ENCODE peak calls at places on chromosomes 2 and 18, in eight cellular contexts. One of them, this sample, is unnamed.
A peak's percentile ranks its signal among the peaks of the same experiment; 100 is the strongest.

GRCh38 chr2:168992591-168993349 is 38.4 kb downstream of the ABCB11 start:
- DNase-seq in CD8-positive, alpha-beta memory T cell: no peak
- DNase-seq in endodermal cell: no peak
- DNase-seq in PC-3: peak; percentile 56
- DNase-seq in body of pancreas: no peak
- DNase-seq in GM12878: no peak
- DNase-seq in tibial artery: no peak
- DNase-seq in OCI-LY7: no peak
- DNase-seq in this sample: no peak

GRCh38 chr2:45930396-45930792 is 278.9 kb downstream of the PRKCE start:
- DNase-seq in GM12878: no peak
- DNase-seq in tibial artery: no peak
- DNase-seq in PC-3: peak; percentile 22
- DNase-seq in CD8-positive, alpha-beta memory T cell: no peak
- DNase-seq in body of pancreas: no peak
- DNase-seq in endodermal cell: no peak
- DNase-seq in OCI-LY7: no peak
- DNase-seq in this sample: no peak

GRCh38 chr2:223306371-223306770 is 254.4 kb downstream of the KCNE4 start:
- DNase-seq in PC-3: peak; percentile 25
- DNase-seq in OCI-LY7: peak; percentile 6
- DNase-seq in tibial artery: no peak
- DNase-seq in endodermal cell: peak; percentile 77
- DNase-seq in body of pancreas: no peak
- DNase-seq in CD8-positive, alpha-beta memory T cell: no peak
- DNase-seq in GM12878: no peak
- DNase-seq in this sample: no peak

GRCh38 chr18:48800877-48801727 is 149.7 kb downstream of the SMAD7 start:
- DNase-seq in endodermal cell: peak; percentile 24
- DNase-seq in OCI-LY7: no peak
- DNase-seq in GM12878: peak; percentile 89
- DNase-seq in body of pancreas: peak; percentile 8
- DNase-seq in tibial artery: peak; percentile 70
- DNase-seq in CD8-positive, alpha-beta memory T cell: no peak
- DNase-seq in PC-3: no peak
- DNase-seq in this sample: no peak

GRCh38 chr18:35604369-35604768 is 22.8 kb downstream of the GALNT1 start:
- DNase-seq in GM12878: no peak
- DNase-seq in CD8-positive, alpha-beta memory T cell: no peak
- DNase-seq in tibial artery: no peak
- DNase-seq in PC-3: no peak
- DNase-seq in body of pancreas: no peak
- DNase-seq in endodermal cell: no peak
- DNase-seq in OCI-LY7: no peak
- DNase-seq in this sample: no peak

GRCh38 chr2:126383800-126384199 is 272.2 kb upstream of the GYPC start:
- DNase-seq in tibial artery: no peak
- DNase-seq in body of pancreas: no peak
- DNase-seq in CD8-positive, alpha-beta memory T cell: no peak
- DNase-seq in PC-3: no peak
- DNase-seq in GM12878: no peak
- DNase-seq in endodermal cell: no peak
- DNase-seq in OCI-LY7: no peak
- DNase-seq in this sample: no peak

GRCh38 chr2:26043862-26044736 is 10.2 kb downstream of the RAB10 start:
- DNase-seq in GM12878: no peak
- DNase-seq in CD8-positive, alpha-beta memory T cell: no peak
- DNase-seq in endodermal cell: peak; percentile 26
- DNase-seq in body of pancreas: peak; percentile 57
- DNase-seq in OCI-LY7: no peak
- DNase-seq in PC-3: no peak
- DNase-seq in tibial artery: no peak
- DNase-seq in this sample: no peak

GRCh38 chr2:236217926-236218325 is 46.3 kb downstream of the ASB18 start:
- DNase-seq in GM12878: no peak
- DNase-seq in body of pancreas: no peak
- DNase-seq in OCI-LY7: no peak
- DNase-seq in tibial artery: peak; percentile 9
- DNase-seq in PC-3: no peak
- DNase-seq in CD8-positive, alpha-beta memory T cell: no peak
- DNase-seq in endodermal cell: no peak
- DNase-seq in this sample: no peak

GRCh38 chr2:33015421-33016142 is 68.8 kb downstream of the LTBP1 start:
- DNase-seq in GM12878: no peak
- DNase-seq in body of pancreas: peak; percentile 55
- DNase-seq in OCI-LY7: no peak
- DNase-seq in tibial artery: no peak
- DNase-seq in CD8-positive, alpha-beta memory T cell: no peak
- DNase-seq in PC-3: peak; percentile 94
- DNase-seq in endodermal cell: no peak
- DNase-seq in this sample: no peak

GRCh38 chr2:38509322-38509946 is 93.3 kb downstream of the HNRNPLL start:
- DNase-seq in OCI-LY7: no peak
- DNase-seq in PC-3: peak; percentile 71
- DNase-seq in body of pancreas: no peak
- DNase-seq in CD8-positive, alpha-beta memory T cell: no peak
- DNase-seq in tibial artery: no peak
- DNase-seq in GM12878: no peak
- DNase-seq in endodermal cell: no peak
- DNase-seq in this sample: no peak

GRCh38 chr2:152367547-152368250 is 32.7 kb downstream of the FMNL2 start:
- DNase-seq in CD8-positive, alpha-beta memory T cell: no peak
- DNase-seq in body of pancreas: no peak
- DNase-seq in tibial artery: no peak
- DNase-seq in OCI-LY7: no peak
- DNase-seq in PC-3: no peak
- DNase-seq in GM12878: peak; percentile 33
- DNase-seq in endodermal cell: no peak
- DNase-seq in this sample: no peak

GRCh38 chr2:152409691-152410597 is 75.0 kb downstream of the FMNL2 start:
- DNase-seq in endodermal cell: no peak
- DNase-seq in body of pancreas: peak; percentile 53
- DNase-seq in OCI-LY7: no peak
- DNase-seq in tibial artery: no peak
- DNase-seq in GM12878: no peak
- DNase-seq in PC-3: peak; percentile 18
- DNase-seq in CD8-positive, alpha-beta memory T cell: no peak
- DNase-seq in this sample: no peak

GRCh38 chr2:37711308-37711731 is 39.9 kb upstream of the CDC42EP3 start:
- DNase-seq in PC-3: peak; percentile 94
- DNase-seq in endodermal cell: peak; percentile 78
- DNase-seq in tibial artery: no peak
- DNase-seq in OCI-LY7: no peak
- DNase-seq in GM12878: no peak
- DNase-seq in CD8-positive, alpha-beta memory T cell: peak; percentile 24
- DNase-seq in body of pancreas: no peak
- DNase-seq in this sample: no peak

GRCh38 chr2:221589696-221590095 is 17.6 kb upstream of the EPHA4 start:
- DNase-seq in tibial artery: no peak
- DNase-seq in PC-3: no peak
- DNase-seq in OCI-LY7: no peak
- DNase-seq in CD8-positive, alpha-beta memory T cell: no peak
- DNase-seq in body of pancreas: no peak
- DNase-seq in endodermal cell: no peak
- DNase-seq in GM12878: no peak
- DNase-seq in this sample: no peak

GRCh38 chr2:105388971-105389381 is 9.9 kb downstream of the FHL2 start:
- DNase-seq in body of pancreas: no peak
- DNase-seq in endodermal cell: no peak
- DNase-seq in tibial artery: no peak
- DNase-seq in OCI-LY7: no peak
- DNase-seq in CD8-positive, alpha-beta memory T cell: no peak
- DNase-seq in PC-3: no peak
- DNase-seq in GM12878: no peak
- DNase-seq in this sample: peak; percentile 69

GRCh38 chr2:220277445-220277960 is 650.1 kb downstream of the SLC4A3 start:
- DNase-seq in GM12878: no peak
- DNase-seq in tibial artery: peak; percentile 82
- DNase-seq in CD8-positive, alpha-beta memory T cell: no peak
- DNase-seq in endodermal cell: no peak
- DNase-seq in body of pancreas: peak; percentile 80
- DNase-seq in PC-3: peak; percentile 97
- DNase-seq in OCI-LY7: no peak
- DNase-seq in this sample: peak; percentile 94

GRCh38 chr2:225398372-225398771 is 1.1 kb upstream of the NYAP2 start:
- DNase-seq in PC-3: no peak
- DNase-seq in OCI-LY7: no peak
- DNase-seq in endodermal cell: no peak
- DNase-seq in GM12878: no peak
- DNase-seq in CD8-positive, alpha-beta memory T cell: no peak
- DNase-seq in tibial artery: no peak
- DNase-seq in body of pancreas: no peak
- DNase-seq in this sample: no peak

GRCh38 chr2:29446852-29447251 is 331.6 kb downstream of the CLIP4 start:
- DNase-seq in CD8-positive, alpha-beta memory T cell: no peak
- DNase-seq in OCI-LY7: no peak
- DNase-seq in tibial artery: no peak
- DNase-seq in GM12878: no peak
- DNase-seq in PC-3: no peak
- DNase-seq in endodermal cell: no peak
- DNase-seq in body of pancreas: no peak
- DNase-seq in this sample: no peak

DNA sequence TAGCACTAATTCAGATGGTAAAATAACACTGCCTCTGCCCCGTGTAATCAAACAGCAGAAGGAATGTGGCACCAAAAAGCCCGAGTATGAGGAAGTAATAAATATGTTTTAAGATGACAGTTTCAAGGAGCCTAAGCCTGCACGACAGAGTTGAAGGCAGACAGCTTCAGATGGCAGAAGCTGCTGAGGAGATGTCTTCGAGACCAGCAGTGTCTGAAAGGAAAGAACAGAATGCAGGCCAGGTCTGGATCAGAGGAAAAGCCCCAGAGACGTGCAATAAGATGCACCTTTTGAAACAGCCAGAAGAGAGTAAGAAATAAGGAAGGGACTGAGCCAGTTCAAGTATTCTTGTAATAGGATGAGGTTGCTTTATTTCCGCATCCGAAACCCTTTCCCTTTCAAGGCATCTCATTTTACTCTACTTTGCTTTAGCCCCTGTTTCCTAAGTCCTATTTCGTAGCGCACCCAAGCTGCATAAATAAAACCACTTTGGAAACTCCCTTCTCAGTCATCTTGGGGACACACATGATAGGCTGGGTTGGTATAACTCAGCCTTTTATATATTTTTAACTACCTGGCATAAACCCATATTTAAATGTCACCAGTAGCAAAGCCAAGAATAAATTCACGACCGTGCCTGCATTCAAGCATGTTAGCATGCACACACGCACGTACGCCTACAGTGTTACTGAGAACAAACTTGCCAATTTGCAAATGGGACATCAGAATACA is 564.9 kb upstream of the PIK3C3 start:
- DNase-seq in PC-3: peak; percentile 19
- DNase-seq in endodermal cell: no peak
- DNase-seq in CD8-positive, alpha-beta memory T cell: no peak
- DNase-seq in OCI-LY7: no peak
- DNase-seq in tibial artery: no peak
- DNase-seq in GM12878: peak; percentile 21
- DNase-seq in body of pancreas: no peak
- DNase-seq in this sample: no peak
- H3K4me3 ChIP-seq in PC-3: no peak overlapping the region
- H3K4me3 ChIP-seq in endodermal cell: no peak overlapping the region
- H3K4me3 ChIP-seq in CD8-positive, alpha-beta memory T cell: no peak overlapping the region
- H3K4me3 ChIP-seq in OCI-LY7: no peak overlapping the region
- H3K4me3 ChIP-seq in tibial artery: no peak overlapping the region
- H3K4me3 ChIP-seq in GM12878: no peak overlapping the region
- H3K4me3 ChIP-seq in body of pancreas: no peak overlapping the region
- H3K4me3 ChIP-seq in this sample: no peak overlapping the region

GRCh38 chr2:86750240-86750839 is 30.2 kb downstream of the RMND5A start:
- DNase-seq in OCI-LY7: peak; percentile 9
- DNase-seq in endodermal cell: no peak
- DNase-seq in PC-3: no peak
- DNase-seq in body of pancreas: no peak
- DNase-seq in CD8-positive, alpha-beta memory T cell: no peak
- DNase-seq in GM12878: no peak
- DNase-seq in tibial artery: no peak
- DNase-seq in this sample: no peak
- H3K4me3 ChIP-seq in OCI-LY7: no peak overlapping the region
- H3K4me3 ChIP-seq in endodermal cell: no peak overlapping the region
- H3K4me3 ChIP-seq in PC-3: no peak overlapping the region
- H3K4me3 ChIP-seq in body of pancreas: no peak overlapping the region
- H3K4me3 ChIP-seq in CD8-positive, alpha-beta memory T cell: no peak overlapping the region
- H3K4me3 ChIP-seq in GM12878: no peak overlapping the region
- H3K4me3 ChIP-seq in tibial artery: no peak overlapping the region
- H3K4me3 ChIP-seq in this sample: no peak overlapping the region

DNA sequence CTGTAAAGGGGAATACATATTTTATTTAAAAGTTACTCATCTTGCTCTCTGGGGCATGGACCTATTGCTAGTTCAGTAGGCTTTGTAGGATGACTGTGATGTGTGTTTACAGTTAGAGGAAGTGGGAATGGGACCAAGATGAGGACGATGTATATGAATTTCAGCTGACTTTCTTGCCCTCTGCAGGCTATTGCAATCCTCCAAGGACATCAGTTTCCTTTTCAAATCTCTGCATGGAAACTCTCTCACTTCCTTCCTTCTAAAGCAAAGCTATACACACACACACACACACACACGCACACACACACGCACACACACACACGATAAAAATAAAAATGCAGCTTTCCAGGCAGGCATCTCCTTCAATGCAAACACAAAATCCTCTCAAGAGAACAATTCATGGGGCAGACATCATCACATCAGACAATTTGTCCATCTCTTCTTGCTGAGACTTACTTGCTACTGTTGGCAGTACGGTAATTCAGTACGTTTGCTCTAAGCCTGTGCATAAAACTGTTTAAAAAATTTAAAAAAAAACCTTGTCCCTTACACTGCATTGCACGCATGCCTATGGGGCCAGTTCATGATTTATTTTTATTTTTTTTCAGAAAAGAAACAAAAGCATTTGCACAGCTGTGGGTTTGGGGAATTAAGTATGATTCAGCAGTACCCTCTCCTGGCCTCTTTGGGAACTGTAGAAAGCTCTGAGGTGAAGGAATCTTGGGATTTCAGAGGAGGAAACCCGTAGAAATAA is 27.2 kb upstream of the ICOS start:
- DNase-seq in CD8-positive, alpha-beta memory T cell: peak; percentile 41
- DNase-seq in PC-3: peak; percentile 67
- DNase-seq in OCI-LY7: peak; percentile 42
- DNase-seq in GM12878: no peak
- DNase-seq in body of pancreas: peak; percentile 19
- DNase-seq in endodermal cell: peak; percentile 63
- DNase-seq in tibial artery: no peak
- DNase-seq in this sample: no peak
- H3K4me3 ChIP-seq in CD8-positive, alpha-beta memory T cell: no peak overlapping the region
- H3K4me3 ChIP-seq in PC-3: peak overlapping the region; percentile 44
- H3K4me3 ChIP-seq in OCI-LY7: no peak overlapping the region
- H3K4me3 ChIP-seq in GM12878: no peak overlapping the region
- H3K4me3 ChIP-seq in body of pancreas: no peak overlapping the region
- H3K4me3 ChIP-seq in endodermal cell: no peak overlapping the region
- H3K4me3 ChIP-seq in tibial artery: peak overlapping the region; percentile 26
- H3K4me3 ChIP-seq in this sample: no peak overlapping the region

DNA sequence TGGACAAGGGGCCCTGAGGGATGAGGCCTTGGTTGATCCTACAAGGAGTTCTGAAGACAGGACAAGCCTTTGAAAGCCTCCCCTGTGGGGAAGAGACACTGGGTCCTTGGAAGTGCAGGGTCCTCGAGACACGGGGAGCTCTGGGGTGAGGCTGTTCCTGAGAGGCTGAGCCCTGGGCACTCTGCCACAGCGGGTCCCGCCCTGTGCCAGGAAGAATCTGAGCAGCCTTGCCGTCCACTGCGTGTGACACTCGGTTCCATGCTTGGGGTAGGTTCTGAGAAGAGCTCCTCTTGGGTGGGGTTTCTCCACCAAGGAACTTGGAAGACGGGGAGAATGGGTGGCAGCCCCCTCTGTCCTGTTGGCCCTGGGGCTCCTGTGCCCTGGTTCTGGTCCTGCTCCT is 13.9 kb downstream of the SNTG2 start:
- DNase-seq in PC-3: no peak
- DNase-seq in CD8-positive, alpha-beta memory T cell: no peak
- DNase-seq in body of pancreas: no peak
- DNase-seq in tibial artery: no peak
- DNase-seq in GM12878: no peak
- DNase-seq in endodermal cell: peak; percentile 41
- DNase-seq in OCI-LY7: no peak
- DNase-seq in this sample: no peak
- H3K4me3 ChIP-seq in PC-3: no peak overlapping the region
- H3K4me3 ChIP-seq in CD8-positive, alpha-beta memory T cell: no peak overlapping the region
- H3K4me3 ChIP-seq in body of pancreas: no peak overlapping the region
- H3K4me3 ChIP-seq in tibial artery: no peak overlapping the region
- H3K4me3 ChIP-seq in GM12878: no peak overlapping the region
- H3K4me3 ChIP-seq in endodermal cell: no peak overlapping the region
- H3K4me3 ChIP-seq in OCI-LY7: no peak overlapping the region
- H3K4me3 ChIP-seq in this sample: no peak overlapping the region

This sample was measured in LNCaP clone FGC.